ENCODE peak calls at places on chromosomes 5 and 9, in nine cellular contexts. One of them, this sample, is unnamed.

GRCh38 chr5:138927979-138928378 is 52.8 kb upstream of the LRRTM2 start:
- DNase-seq in CD4-positive, alpha-beta T cell: no peak
- DNase-seq in ELF-1: no peak
- DNase-seq in fibroblast of mammary gland: no peak
- DNase-seq in HTR-8/SVneo: no peak
- DNase-seq in iPS-NIHi11: no peak
- DNase-seq in skeletal muscle cell: peak; percentile 9
- DNase-seq in mammary epithelial cell: no peak
- DNase-seq in pulmonary artery endothelial cell: peak; percentile 24
- DNase-seq in this sample: no peak

GRCh38 chr9:126056312-126057021 is 270.2 kb upstream of the MVB12B start:
- DNase-seq in ELF-1: peak; percentile 59
- DNase-seq in iPS-NIHi11: no peak
- DNase-seq in HTR-8/SVneo: no peak
- DNase-seq in skeletal muscle cell: no peak
- DNase-seq in CD4-positive, alpha-beta T cell: no peak
- DNase-seq in fibroblast of mammary gland: no peak
- DNase-seq in mammary epithelial cell: no peak
- DNase-seq in pulmonary artery endothelial cell: no peak
- DNase-seq in this sample: no peak

GRCh38 chr5:4837489-4838058 is 302.6 kb upstream of the ADAMTS16 start:
- DNase-seq in pulmonary artery endothelial cell: no peak
- DNase-seq in iPS-NIHi11: no peak
- DNase-seq in skeletal muscle cell: no peak
- DNase-seq in HTR-8/SVneo: no peak
- DNase-seq in fibroblast of mammary gland: no peak
- DNase-seq in mammary epithelial cell: no peak
- DNase-seq in ELF-1: no peak
- DNase-seq in CD4-positive, alpha-beta T cell: no peak
- DNase-seq in this sample: no peak

GRCh38 chr5:157306690-157307089 is 40.8 kb downstream of the CYFIP2 start:
- DNase-seq in HTR-8/SVneo: no peak
- DNase-seq in pulmonary artery endothelial cell: no peak
- DNase-seq in skeletal muscle cell: no peak
- DNase-seq in mammary epithelial cell: no peak
- DNase-seq in ELF-1: no peak
- DNase-seq in iPS-NIHi11: no peak
- DNase-seq in fibroblast of mammary gland: no peak
- DNase-seq in CD4-positive, alpha-beta T cell: peak; percentile 40
- DNase-seq in this sample: no peak

GRCh38 chr5:60349891-60350415 is 350.0 kb downstream of the DEPDC1B start:
- DNase-seq in iPS-NIHi11: no peak
- DNase-seq in skeletal muscle cell: no peak
- DNase-seq in ELF-1: no peak
- DNase-seq in HTR-8/SVneo: no peak
- DNase-seq in CD4-positive, alpha-beta T cell: no peak
- DNase-seq in fibroblast of mammary gland: no peak
- DNase-seq in pulmonary artery endothelial cell: no peak
- DNase-seq in mammary epithelial cell: no peak
- DNase-seq in this sample: no peak

GRCh38 chr9:88690628-88691027 is 155.7 kb downstream of the NXNL2 start:
- DNase-seq in ELF-1: no peak
- DNase-seq in pulmonary artery endothelial cell: no peak
- DNase-seq in iPS-NIHi11: no peak
- DNase-seq in fibroblast of mammary gland: no peak
- DNase-seq in mammary epithelial cell: no peak
- DNase-seq in skeletal muscle cell: no peak
- DNase-seq in HTR-8/SVneo: no peak
- DNase-seq in CD4-positive, alpha-beta T cell: no peak
- DNase-seq in this sample: no peak

GRCh38 chr5:138545919-138546562 is 3.0 kb upstream of the ETF1 start:
- DNase-seq in iPS-NIHi11: no peak
- DNase-seq in fibroblast of mammary gland: peak; percentile 47
- DNase-seq in mammary epithelial cell: peak; percentile 59
- DNase-seq in HTR-8/SVneo: no peak
- DNase-seq in CD4-positive, alpha-beta T cell: no peak
- DNase-seq in pulmonary artery endothelial cell: no peak
- DNase-seq in ELF-1: no peak
- DNase-seq in skeletal muscle cell: no peak
- DNase-seq in this sample: no peak

GRCh38 chr5:35223777-35224395 is 6.4 kb downstream of the PRLR start:
- DNase-seq in ELF-1: no peak
- DNase-seq in iPS-NIHi11: no peak
- DNase-seq in skeletal muscle cell: no peak
- DNase-seq in fibroblast of mammary gland: no peak
- DNase-seq in mammary epithelial cell: no peak
- DNase-seq in HTR-8/SVneo: no peak
- DNase-seq in CD4-positive, alpha-beta T cell: no peak
- DNase-seq in pulmonary artery endothelial cell: no peak
- DNase-seq in this sample: no peak

GRCh38 chr5:172194985-172195774 is 1.2 kb downstream of the EFCAB9 start:
- DNase-seq in mammary epithelial cell: no peak
- DNase-seq in CD4-positive, alpha-beta T cell: no peak
- DNase-seq in fibroblast of mammary gland: no peak
- DNase-seq in ELF-1: no peak
- DNase-seq in HTR-8/SVneo: no peak
- DNase-seq in iPS-NIHi11: no peak
- DNase-seq in skeletal muscle cell: no peak
- DNase-seq in pulmonary artery endothelial cell: no peak
- DNase-seq in this sample: no peak

GRCh38 chr5:79021753-79022152 is 36.6 kb upstream of the ARSB start:
- DNase-seq in pulmonary artery endothelial cell: no peak
- DNase-seq in HTR-8/SVneo: no peak
- DNase-seq in skeletal muscle cell: no peak
- DNase-seq in iPS-NIHi11: no peak
- DNase-seq in ELF-1: peak; percentile 9
- DNase-seq in fibroblast of mammary gland: no peak
- DNase-seq in CD4-positive, alpha-beta T cell: no peak
- DNase-seq in mammary epithelial cell: no peak
- DNase-seq in this sample: no peak

GRCh38 chr9:114047717-114048116 is 30.4 kb downstream of the AMBP start:
- DNase-seq in HTR-8/SVneo: no peak
- DNase-seq in CD4-positive, alpha-beta T cell: no peak
- DNase-seq in skeletal muscle cell: no peak
- DNase-seq in ELF-1: peak; percentile 36
- DNase-seq in mammary epithelial cell: no peak
- DNase-seq in pulmonary artery endothelial cell: no peak
- DNase-seq in fibroblast of mammary gland: no peak
- DNase-seq in iPS-NIHi11: peak; percentile 54
- DNase-seq in this sample: peak; percentile 15

GRCh38 chr9:89153618-89154017 is 25.0 kb downstream of the SHC3 start:
- DNase-seq in iPS-NIHi11: no peak
- DNase-seq in ELF-1: no peak
- DNase-seq in CD4-positive, alpha-beta T cell: no peak
- DNase-seq in pulmonary artery endothelial cell: peak; percentile 75
- DNase-seq in HTR-8/SVneo: no peak
- DNase-seq in mammary epithelial cell: peak; percentile 90
- DNase-seq in skeletal muscle cell: peak; percentile 43
- DNase-seq in fibroblast of mammary gland: peak; percentile 94
- DNase-seq in this sample: no peak

GRCh38 chr5:170791325-170791954 is 7.9 kb downstream of the GABRP start:
- DNase-seq in CD4-positive, alpha-beta T cell: no peak
- DNase-seq in fibroblast of mammary gland: peak; percentile 58
- DNase-seq in mammary epithelial cell: peak; percentile 48
- DNase-seq in HTR-8/SVneo: peak; percentile 77
- DNase-seq in skeletal muscle cell: peak; percentile 18
- DNase-seq in ELF-1: peak; percentile 81
- DNase-seq in iPS-NIHi11: peak; percentile 80
- DNase-seq in pulmonary artery endothelial cell: peak; percentile 10
- DNase-seq in this sample: peak; percentile 63

GRCh38 chr5:172901788-172902496 is 57.3 kb upstream of the RPL26L1 start:
- DNase-seq in pulmonary artery endothelial cell: no peak
- DNase-seq in CD4-positive, alpha-beta T cell: no peak
- DNase-seq in skeletal muscle cell: no peak
- DNase-seq in ELF-1: peak; percentile 54
- DNase-seq in iPS-NIHi11: no peak
- DNase-seq in fibroblast of mammary gland: peak; percentile 67
- DNase-seq in HTR-8/SVneo: peak; percentile 59
- DNase-seq in mammary epithelial cell: no peak
- DNase-seq in this sample: no peak

GRCh38 chr5:31931872-31932271 is 242.2 kb downstream of the GOLPH3 start:
- DNase-seq in pulmonary artery endothelial cell: no peak
- DNase-seq in skeletal muscle cell: no peak
- DNase-seq in fibroblast of mammary gland: no peak
- DNase-seq in mammary epithelial cell: no peak
- DNase-seq in iPS-NIHi11: no peak
- DNase-seq in ELF-1: no peak
- DNase-seq in CD4-positive, alpha-beta T cell: no peak
- DNase-seq in HTR-8/SVneo: no peak
- DNase-seq in this sample: no peak

This sample was measured in NT2/D1.